ENCODE peak calls at places on chromosomes 4 and X, in seven cellular contexts. T, P, Y, B, I, A and X are unnamed samples.

GRCh38 chr4:140126261-140126660 is 27.7 kb downstream of the MAML3 start:
- DNase-seq in I (no peak), A (no peak), Y (no peak), B (no peak), P (no peak), T (no peak), X (no peak)

GRCh38 chrX:16836371-16836770 is 33.8 kb downstream of the RBBP7 start:
- DNase-seq in B (peak; percentile 44), P (no peak), A (peak; percentile 34), Y (no peak), I (no peak), T (peak; percentile 49), X (no peak)

GRCh38 chr4:7352486-7352885 is 82.2 kb downstream of the PSAPL1 start:
- DNase-seq in Y (no peak), P (no peak), T (no peak), I (no peak), B (no peak), A (no peak), X (no peak)

GRCh38 chr4:137359691-137360315 is 172.5 kb downstream of the PCDH18 start:
- DNase-seq in Y (no peak), B (no peak), P (no peak), T (no peak), I (no peak), A (peak; percentile 33), X (no peak)

GRCh38 chrX:48899078-48899410 is 1.3 kb downstream of the PQBP1 start:
- DNase-seq in A (no peak), I (no peak), P (no peak), T (no peak), Y (no peak), B (no peak), X (no peak)

GRCh38 chr4:116397714-116398113 is 687.7 kb downstream of the TRAM1L1 start:
- DNase-seq in I (no peak), A (no peak), Y (no peak), T (no peak), B (no peak), P (no peak), X (no peak)

GRCh38 chr4:184887947-184888346 is 62.2 kb upstream of the ACSL1 start:
- DNase-seq in T (no peak), A (no peak), Y (no peak), P (no peak), I (no peak), B (no peak), X (no peak)

GRCh38 chrX:1351981-1352714 is 15.6 kb downstream of the IL3RA start:
- DNase-seq in I (no peak), P (no peak), B (peak; percentile 32), T (no peak), Y (no peak), A (no peak), X (no peak)

GRCh38 chr4:3190549-3190948 is 58.4 kb upstream of the MSANTD1 start:
- DNase-seq in Y (no peak), T (no peak), P (no peak), I (no peak), B (no peak), A (no peak), X (no peak)

GRCh38 chrX:11341274-11342256 is 48.4 kb downstream of the AMELX start:
- DNase-seq in I (no peak), T (peak; percentile 56), P (no peak), B (peak; percentile 63), A (peak; percentile 83), Y (no peak), X (no peak)

GRCh38 chr4:144583658-144584057 is 62.3 kb upstream of the HHIP start:
- DNase-seq in I (no peak), T (no peak), B (no peak), P (no peak), Y (no peak), A (peak; percentile 52), X (no peak)

GRCh38 chr4:108094131-108094530 is 74.6 kb downstream of the LEF1 start:
- DNase-seq in Y (no peak), B (no peak), I (no peak), A (no peak), P (no peak), T (no peak), X (no peak)

GRCh38 chr4:37662861-37663390 is 23.2 kb downstream of the RELL1 start:
- DNase-seq in T (no peak), I (no peak), B (no peak), Y (no peak), A (peak; percentile 56), P (no peak), X (no peak)

GRCh38 chr4:57020467-57021101 is 41.9 kb downstream of the POLR2B start:
- DNase-seq in T (no peak), B (no peak), Y (no peak), A (peak; percentile 88), P (no peak), I (no peak), X (no peak)

DNA sequence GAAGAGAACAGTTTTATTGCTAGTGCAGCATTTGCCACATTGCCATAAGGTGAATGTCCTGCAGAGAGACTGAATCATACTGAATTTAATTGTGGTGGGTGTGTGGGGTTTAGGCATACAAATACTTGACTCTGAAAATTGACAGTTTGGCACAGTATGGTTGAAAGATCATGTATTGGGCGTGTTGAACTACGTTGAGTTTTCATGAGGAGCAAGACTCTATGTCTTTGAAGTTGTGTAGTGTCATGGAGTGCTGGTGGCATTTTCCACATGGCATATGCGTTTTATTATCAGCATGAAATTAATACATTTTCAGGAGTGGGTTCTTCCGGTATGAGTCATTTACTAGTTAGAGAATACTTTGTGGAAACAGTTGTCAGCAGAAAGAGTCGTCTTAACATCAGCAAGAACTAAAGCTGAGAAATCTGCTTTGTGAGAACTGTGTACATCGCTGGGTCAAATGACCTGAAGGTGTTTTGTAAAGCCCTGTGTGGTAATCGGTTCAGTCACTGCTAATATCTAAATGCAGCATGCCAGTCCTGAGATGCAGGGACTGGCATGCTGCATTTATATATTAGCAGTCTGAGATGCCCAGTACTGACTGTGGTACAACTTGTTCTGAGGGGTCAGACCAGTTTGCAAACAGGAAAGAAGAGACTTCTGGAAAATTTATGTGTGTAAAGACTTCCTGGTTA is 50.3 kb downstream of the ARHGAP10 start:
- DNase-seq in B (no peak), I (no peak), Y (no peak), T (no peak), A (peak; percentile 65), P (no peak), X (no peak)
- H3K27ac ChIP-seq in B (no peak overlapping the region), I (no peak overlapping the region), Y (peak overlapping the region; percentile 40), T (no peak overlapping the region), A (no peak overlapping the region), P (no peak overlapping the region), X (no peak overlapping the region)

GRCh38 chrX:32480019-32480418 is 731.3 kb downstream of the DMD start:
- DNase-seq in A (no peak), P (no peak), T (no peak), I (no peak), Y (no peak), B (no peak), X (no peak)

GRCh38 chrX:32489125-32489524 is 722.2 kb downstream of the DMD start:
- DNase-seq in I (no peak), P (no peak), B (no peak), T (no peak), Y (no peak), A (no peak), X (no peak)

DNA sequence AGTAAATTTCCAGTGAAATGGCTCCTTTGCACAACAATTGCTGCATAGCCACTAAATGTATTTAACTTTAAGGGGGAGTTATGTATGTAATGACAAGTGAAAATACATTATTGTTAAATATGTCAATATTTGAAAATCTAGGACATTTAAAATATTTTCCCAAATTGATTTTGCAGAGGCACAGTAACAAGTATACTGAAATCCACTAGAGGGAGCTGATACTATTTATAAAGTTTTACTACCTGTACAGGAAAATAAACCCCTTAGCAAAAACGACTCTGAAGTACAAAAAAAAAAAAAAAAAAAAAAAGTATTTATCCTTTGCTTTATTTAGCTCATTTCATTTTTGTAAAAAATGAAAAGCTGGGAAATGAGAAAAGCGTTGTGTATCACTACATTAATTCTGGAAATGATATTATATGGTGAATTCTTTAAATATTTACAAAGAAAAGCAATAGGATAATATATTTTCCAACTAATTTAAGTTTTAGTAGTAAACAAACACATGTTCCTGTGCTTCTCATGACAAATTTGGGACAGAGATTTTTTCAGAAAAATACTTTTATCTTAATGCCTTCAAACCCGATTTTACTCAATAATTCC is 727.7 kb downstream of the DMD start:
- DNase-seq in P (no peak), A (no peak), B (no peak), I (no peak), T (no peak), Y (no peak), X (no peak)
- TF ChIP-seq CTCF in P (no peak), A (peak; percentile 29), B (no peak), I (peak; percentile 52), T (no peak), Y (no peak), X (no peak)

DNA sequence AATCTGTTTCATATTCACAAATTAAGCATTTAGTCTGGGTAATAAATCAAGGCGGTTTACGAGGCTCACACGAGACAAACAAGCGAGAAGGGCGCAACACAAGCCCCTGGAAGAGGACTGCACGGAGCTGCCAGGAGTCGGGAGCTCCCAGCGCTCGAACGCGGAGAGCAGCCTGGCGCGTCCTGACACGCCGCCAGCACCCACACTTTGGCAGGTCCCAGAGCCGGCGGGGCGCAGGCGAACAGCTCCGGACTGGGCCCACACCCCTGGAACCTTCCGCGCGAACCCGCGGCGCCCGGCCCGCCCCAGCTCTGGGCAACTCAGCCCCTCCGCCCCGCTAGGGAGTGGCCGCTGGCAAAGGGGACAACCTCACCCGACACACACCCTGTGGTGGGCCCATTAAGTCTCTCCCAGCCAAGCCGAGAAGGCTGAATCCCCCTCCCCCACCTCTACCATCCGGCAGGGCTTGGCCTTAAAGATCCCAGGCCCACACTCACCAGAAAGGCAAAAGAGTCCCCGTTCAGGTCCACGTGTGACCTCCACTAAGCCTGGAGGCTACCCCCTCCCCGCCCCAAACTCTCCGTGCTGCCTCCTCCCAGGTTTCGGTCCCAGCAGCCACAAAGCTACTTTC is 47.4 kb upstream of the BCOR start:
- DNase-seq in P (no peak), I (no peak), T (no peak), Y (no peak), A (no peak), B (no peak), X (no peak)
- H3K27ac ChIP-seq in P (no peak overlapping the region), I (no peak overlapping the region), T (peak overlapping the region; percentile 71), Y (no peak overlapping the region), A (no peak overlapping the region), B (no peak overlapping the region), X (no peak overlapping the region)

DNA sequence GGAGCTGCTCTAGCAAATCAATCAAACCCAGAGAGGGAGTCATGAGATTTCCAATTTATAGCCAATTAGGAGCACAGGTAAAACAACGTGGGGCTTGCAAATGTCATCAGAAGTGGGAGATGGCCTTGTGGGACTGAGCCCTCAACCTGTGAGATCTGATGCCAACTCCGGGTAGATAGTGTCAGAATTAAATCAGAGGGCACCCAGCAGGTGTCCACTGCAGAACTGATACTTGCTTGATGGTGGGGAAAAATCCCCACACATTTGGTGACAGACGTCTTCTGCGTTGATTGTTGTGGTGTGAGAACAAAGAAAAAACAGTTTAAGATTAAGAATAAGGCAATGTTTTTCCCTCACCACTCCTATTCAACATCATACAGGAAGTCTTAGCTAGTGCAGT is 1402.8 kb downstream of the RAPGEF2 start:
- DNase-seq in I (no peak), P (no peak), Y (no peak), B (no peak), T (no peak), A (no peak), X (no peak)
- TF ChIP-seq CTCF in I (no peak), P (no peak), Y (no peak), B (no peak), T (no peak), A (no peak), X (no peak)